ENCODE peak calls at places on chromosome 2, in ten cellular contexts. T is A172; N is activated T-cell treated with anti-CD3 and anti-CD28 coated beads for 24 hours; V is COR-L47; A is heart right ventricle; K is activated CD4-positive, alpha-beta T cell treated with anti-CD3 and anti-CD28 coated beads, Interleukin-2, amount 10 ng/mL, durations not matched to agents 24 days and 14 days; X is lower lobe of right lung; I is left colon; C is fibroblast of pulmonary artery; O is NCI-H510A. M is an unnamed sample.
A peak's percentile ranks its signal among the peaks of the same experiment; 100 is the strongest.

GRCh38 chr2:182426082-182426914 is 538 bp downstream of the PDE1A start:
- DNase-seq in X (no peak), I (no peak), A (no peak), C (peak; percentile 74), K (no peak), O (no peak), T (no peak), V (no peak), N (no peak), M (no peak)

GRCh38 chr2:149037851-149038250 is 648 bp upstream of the LYPD6B start:
- DNase-seq in I (peak; percentile 32), T (no peak), C (no peak), A (no peak), K (no peak), O (no peak), X (no peak), N (no peak), V (peak; percentile 48), M (no peak)

GRCh38 chr2:231984992-231985391 is 23.5 kb downstream of the DIS3L2 start:
- DNase-seq in O (no peak), I (no peak), C (no peak), X (no peak), T (no peak), V (no peak), A (no peak), N (no peak), K (no peak), M (no peak)

GRCh38 chr2:74429487-74430451 is 8.2 kb downstream of the WDR54 start:
- DNase-seq in A (no peak), V (no peak), K (no peak), C (no peak), X (no peak), T (no peak), I (peak; percentile 59), N (no peak), O (no peak), M (no peak)

GRCh38 chr2:17540813-17541513 is 467 bp downstream of the VSNL1 start:
- DNase-seq in A (no peak), V (no peak), I (no peak), C (no peak), K (no peak), N (no peak), O (no peak), T (no peak), X (no peak), M (no peak)

GRCh38 chr2:101277111-101277510 is 24.4 kb downstream of the CNOT11 start:
- DNase-seq in K (no peak), X (peak; percentile 62), N (no peak), I (no peak), O (no peak), A (no peak), V (no peak), C (peak; percentile 20), T (no peak), M (no peak)

GRCh38 chr2:53787255-53787910 is 539 bp downstream of the ERLEC1 start:
- DNase-seq in O (no peak), A (no peak), V (no peak), K (peak; percentile 73), T (peak; percentile 17), I (no peak), N (peak; percentile 8), X (no peak), C (peak; percentile 25), M (peak; percentile 51)

GRCh38 chr2:84894758-84895520 is 10.5 kb upstream of the TMSB10 start:
- DNase-seq in T (peak; percentile 51), V (no peak), X (no peak), O (no peak), K (peak; percentile 76), N (no peak), A (no peak), I (no peak), C (peak; percentile 73), M (no peak)

GRCh38 chr2:68926782-68927181 is 25.9 kb downstream of the GKN2 start:
- DNase-seq in O (no peak), T (peak; percentile 49), N (no peak), C (no peak), K (no peak), V (no peak), X (no peak), I (no peak), A (no peak), M (no peak)

GRCh38 chr2:47190188-47190818 is 35.2 kb upstream of the STPG4 start:
- DNase-seq in A (no peak), K (no peak), X (no peak), T (peak; percentile 68), O (no peak), I (no peak), V (no peak), C (peak; percentile 42), N (no peak), M (no peak)

GRCh38 chr2:85534099-85534498 is 4.9 kb upstream of the MAT2A start:
- DNase-seq in K (no peak), N (no peak), C (no peak), V (no peak), A (no peak), O (no peak), T (no peak), X (no peak), I (no peak), M (no peak)